ENCODE peak calls at places on chromosomes 3 and 15, in nine cellular contexts. G, B, U, Y, P, E, V, I and C are unnamed samples.

GRCh38 chr15:48842501-48842900 is 31.6 kb upstream of the CEP152 start:
- DNase-seq in G (no peak), B (no peak), U (no peak), Y (peak; percentile 2), P (no peak), E (no peak), V (no peak), I (no peak), C (no peak)

GRCh38 chr3:23365066-23365465 is 161.9 kb downstream of the UBE2E2 start:
- DNase-seq in G (no peak), B (no peak), U (no peak), Y (peak; percentile 19), P (no peak), E (no peak), V (no peak), I (no peak), C (no peak)

GRCh38 chr15:101192081-101192480 is 59.8 kb downstream of the CHSY1 start:
- DNase-seq in G (no peak), B (no peak), U (no peak), Y (no peak), P (no peak), E (no peak), V (no peak), I (no peak), C (no peak)

GRCh38 chr15:99424978-99425665 is 140.7 kb upstream of the MEF2A start:
- DNase-seq in G (no peak), B (peak; percentile 71), U (no peak), Y (no peak), P (no peak), E (peak; percentile 85), V (peak; percentile 47), I (no peak), C (peak; percentile 70)

GRCh38 chr15:41917767-41918430 is 24.0 kb upstream of the SPTBN5 start:
- DNase-seq in G (no peak), B (no peak), U (no peak), Y (no peak), P (no peak), E (peak; percentile 49), V (peak; percentile 76), I (no peak), C (peak; percentile 49)

GRCh38 chr3:107897471-107898180 is 193.2 kb downstream of the CD47 start:
- DNase-seq in G (no peak), B (no peak), U (no peak), Y (no peak), P (no peak), E (peak; percentile 66), V (no peak), I (no peak), C (no peak)

GRCh38 chr3:157333551-157333991 is 103.1 kb upstream of the PTX3 start:
- DNase-seq in G (no peak), B (no peak), U (no peak), Y (no peak), P (no peak), E (no peak), V (no peak), I (no peak), C (no peak)

GRCh38 chr3:150038830-150039229 is 68.1 kb upstream of the PFN2 start:
- DNase-seq in G (no peak), B (no peak), U (no peak), Y (no peak), P (no peak), E (peak; percentile 6), V (no peak), I (no peak), C (no peak)

GRCh38 chr3:135057996-135058395 is 262.9 kb downstream of the EPHB1 start:
- DNase-seq in G (no peak), B (no peak), U (no peak), Y (no peak), P (no peak), E (no peak), V (no peak), I (no peak), C (no peak)

GRCh38 chr3:46280105-46280797 is 38.0 kb downstream of the CCR3 start:
- DNase-seq in G (no peak), B (no peak), U (no peak), Y (no peak), P (no peak), E (peak; percentile 74), V (peak; percentile 59), I (no peak), C (no peak)

GRCh38 chr3:70281663-70282062 is 30.8 kb downstream of the MDFIC2 start:
- DNase-seq in G (no peak), B (no peak), U (no peak), Y (no peak), P (no peak), E (peak; percentile 47), V (no peak), I (no peak), C (no peak)